ENCODE peak calls at places on chromosomes 2 and 18, in nine cellular contexts. G is NCI-H1417; H is GM06990; S is activated effector memory CD4-positive, alpha-beta T cell treated with Interleukin-2 at 50 U/mL for 16 hours; Y is GF-D8; X is central memory CD8-positive, alpha-beta T cell; V is ELF-1; A is GM12892; N is renal cortical epithelial cell. O is an unnamed sample.
A peak's percentile ranks its signal among the peaks of the same experiment; 100 is the strongest.

GRCh38 chr18:54612237-54612636 is 21.2 kb downstream of the DYNAP start:
- DNase-seq in G (peak; percentile 22), H (no peak), S (no peak), Y (no peak), X (no peak), V (no peak), A (no peak), N (peak; percentile 81), O (no peak)

GRCh38 chr2:153145470-153145869 is 333.1 kb downstream of the RPRM start:
- DNase-seq in G (no peak), H (no peak), S (no peak), Y (no peak), X (no peak), V (no peak), A (no peak), N (no peak), O (no peak)

GRCh38 chr2:171018522-171018921 is 89.5 kb downstream of the GORASP2 start:
- DNase-seq in G (no peak), H (peak; percentile 43), S (no peak), Y (no peak), X (no peak), V (no peak), A (peak; percentile 5), N (no peak), O (no peak)

GRCh38 chr18:63319383-63320040 is at the start of gene BCL2:
- DNase-seq in G (peak; percentile 89), H (no peak), S (no peak), Y (no peak), X (no peak), V (peak; percentile 28), A (no peak), N (no peak), O (peak; percentile 69)

GRCh38 chr2:56244911-56245530 is 61.2 kb downstream of the CCDC85A start:
- DNase-seq in G (no peak), H (no peak), S (no peak), Y (no peak), X (no peak), V (no peak), A (no peak), N (peak; percentile 3), O (no peak)

GRCh38 chr2:133266926-133267590 is 301.2 kb downstream of the NCKAP5 start:
- DNase-seq in G (no peak), H (no peak), S (no peak), Y (no peak), X (no peak), V (peak; percentile 6), A (no peak), N (no peak), O (no peak)

GRCh38 chr18:39211461-39211860 is 1645.9 kb upstream of the CELF4 start:
- DNase-seq in G (no peak), H (no peak), S (no peak), Y (no peak), X (no peak), V (no peak), A (no peak), N (no peak), O (no peak)

GRCh38 chr2:26541401-26542193 is 63.7 kb upstream of the OTOF start:
- DNase-seq in G (peak; percentile 88), H (no peak), S (no peak), Y (no peak), X (no peak), V (no peak), A (no peak), N (no peak), O (peak; percentile 80)

GRCh38 chr2:170690671-170691070 is 24.5 kb upstream of the SP5 start:
- DNase-seq in G (no peak), H (no peak), S (no peak), Y (no peak), X (no peak), V (no peak), A (no peak), N (no peak), O (no peak)

GRCh38 chr2:230956827-230957755 is 32.0 kb upstream of the GPR55 start:
- DNase-seq in G (peak; percentile 40), H (peak; percentile 75), S (peak; percentile 27), Y (no peak), X (no peak), V (peak; percentile 61), A (no peak), N (peak; percentile 36), O (no peak)

GRCh38 chr18:39845086-39845485 is 2109.9 kb upstream of the PIK3C3 start:
- DNase-seq in G (no peak), H (no peak), S (no peak), Y (no peak), X (no peak), V (no peak), A (no peak), N (no peak), O (no peak)

GRCh38 chr2:12261993-12262680 is 454.6 kb upstream of the TRIB2 start:
- DNase-seq in G (no peak), H (no peak), S (no peak), Y (no peak), X (no peak), V (peak; percentile 27), A (no peak), N (no peak), O (no peak)

GRCh38 chr2:88874063-88874657 is 182.7 kb downstream of the RPIA start:
- DNase-seq in G (peak; percentile 14), H (no peak), S (no peak), Y (peak; percentile 18), X (no peak), V (no peak), A (no peak), N (peak; percentile 63), O (peak; percentile 40)

GRCh38 chr18:71951021-71951420 is 593.1 kb downstream of the CBLN2 start:
- DNase-seq in G (no peak), H (no peak), S (no peak), Y (no peak), X (no peak), V (no peak), A (no peak), N (no peak), O (no peak)

GRCh38 chr2:88658890-88659881 is 31.9 kb upstream of the EIF2AK3 start:
- DNase-seq in G (no peak), H (no peak), S (no peak), Y (no peak), X (no peak), V (peak; percentile 92), A (no peak), N (peak; percentile 72), O (peak; percentile 78)

GRCh38 chr18:62088146-62088545 is 98.7 kb downstream of the PIGN start:
- DNase-seq in G (no peak), H (no peak), S (no peak), Y (no peak), X (no peak), V (no peak), A (no peak), N (no peak), O (no peak)

GRCh38 chr18:27057459-27058302 is 127.4 kb downstream of the CHST9 start:
- DNase-seq in G (peak; percentile 68), H (no peak), S (no peak), Y (no peak), X (no peak), V (no peak), A (no peak), N (peak; percentile 45), O (peak; percentile 98)

O was measured in NCI-H146.